ENCODE peak calls at places on chromosomes 11 and 22, in eight cellular contexts. A, D, P, B, Q, S, E and G are unnamed samples.
A peak's percentile ranks its signal among the peaks of the same experiment; 100 is the strongest.

GRCh38 chr22:28051787-28052356 is 132.8 kb upstream of the PITPNB start:
- DNase-seq in A (peak; percentile 77), D (no peak), P (peak; percentile 78), B (peak; percentile 31), Q (peak; percentile 72), S (peak; percentile 61), E (peak; percentile 72), G (peak; percentile 66)

GRCh38 chr11:65716774-65717405 is 3.7 kb downstream of the RNASEH2C start:
- DNase-seq in A (no peak), D (peak; percentile 74), P (no peak), B (no peak), Q (no peak), S (no peak), E (no peak), G (no peak)

GRCh38 chr11:2761131-2762030 is 61.6 kb upstream of the KCNQ1OT1 start:
- DNase-seq in A (no peak), D (peak; percentile 56), P (peak; percentile 8), B (peak; percentile 12), Q (peak; percentile 18), S (no peak), E (peak; percentile 0), G (no peak)

GRCh38 chr11:32088117-32088941 is 2.5 kb upstream of the RCN1 start:
- DNase-seq in A (peak; percentile 39), D (no peak), P (peak; percentile 52), B (no peak), Q (peak; percentile 61), S (peak; percentile 91), E (peak; percentile 73), G (peak; percentile 89)

GRCh38 chr11:69915501-69916250 is 96.5 kb upstream of the FGF3 start:
- DNase-seq in A (peak; percentile 85), D (peak; percentile 92), P (peak; percentile 88), B (peak; percentile 34), Q (peak; percentile 93), S (peak; percentile 76), E (peak; percentile 80), G (peak; percentile 52)

GRCh38 chr11:115338476-115338875 is 165.7 kb downstream of the CADM1 start:
- DNase-seq in A (no peak), D (no peak), P (no peak), B (no peak), Q (no peak), S (no peak), E (no peak), G (no peak)

GRCh38 chr22:22248878-22249277 is 4.3 kb downstream of the VPREB1 start:
- DNase-seq in A (no peak), D (no peak), P (no peak), B (peak; percentile 56), Q (no peak), S (no peak), E (no peak), G (no peak)

GRCh38 chr11:104830080-104830479 is 68.2 kb downstream of the CASP12 start:
- DNase-seq in A (no peak), D (no peak), P (no peak), B (no peak), Q (no peak), S (peak; percentile 72), E (no peak), G (peak; percentile 43)

DNA sequence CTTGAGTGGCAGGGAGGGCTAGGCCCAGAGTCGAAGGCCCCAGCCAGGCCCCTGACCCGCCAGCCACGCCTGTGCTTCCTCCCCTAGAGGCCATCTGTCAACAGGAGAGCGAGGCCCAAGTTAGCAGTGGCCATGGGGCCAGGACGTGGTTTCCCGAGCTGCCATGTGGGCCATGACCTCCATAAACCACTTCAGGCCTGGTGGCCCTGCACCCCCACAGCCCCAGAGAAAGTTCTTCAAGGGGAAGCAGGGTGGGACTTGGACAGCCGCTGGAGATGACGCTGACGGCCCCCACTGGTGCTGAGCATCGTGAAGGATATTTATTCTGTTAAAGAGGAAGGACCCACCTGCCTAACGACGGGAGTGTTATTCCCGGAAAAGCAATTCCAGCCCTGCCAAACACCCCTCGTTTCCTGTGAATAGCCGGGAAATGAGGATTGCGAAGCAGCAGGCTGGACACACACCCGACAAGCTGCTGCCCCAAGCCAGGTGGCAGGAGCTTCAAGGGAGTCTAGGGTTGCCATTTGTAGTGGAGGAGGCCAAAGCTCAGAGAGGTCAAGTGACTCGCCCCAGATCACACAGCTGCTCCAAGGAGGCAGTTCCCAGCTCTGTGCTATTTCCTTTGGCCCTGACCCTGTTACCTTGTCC is 12.8 kb downstream of the PRR5 start:
- DNase-seq in A (peak; percentile 67), D (no peak), P (no peak), B (no peak), Q (no peak), S (no peak), E (peak; percentile 24), G (peak; percentile 48)
- TF ChIP-seq POLR2A in A (no peak), D (no peak), P (no peak), B (no peak), Q (no peak), S (no peak), E (no peak), G (no peak)

GRCh38 chr22:40582063-40582462 is 54.5 kb downstream of the MRTFA start:
- DNase-seq in A (no peak), D (no peak), P (no peak), B (no peak), Q (no peak), S (no peak), E (no peak), G (no peak)
- TF ChIP-seq CTCF in A (no peak), D (no peak), P (no peak), B (no peak), Q (no peak), S (no peak), E (no peak), G (no peak)

GRCh38 chr11:36377759-36378553 is 81.9 kb downstream of the PRR5L start:
- DNase-seq in A (no peak), D (no peak), P (no peak), B (no peak), Q (no peak), S (no peak), E (no peak), G (no peak)

GRCh38 chr11:36376315-36376887 is 80.3 kb downstream of the PRR5L start:
- DNase-seq in A (no peak), D (no peak), P (peak; percentile 18), B (no peak), Q (peak; percentile 67), S (peak; percentile 18), E (no peak), G (peak; percentile 25)

GRCh38 chr11:36374726-36375125 is 78.6 kb downstream of the PRR5L start:
- DNase-seq in A (no peak), D (no peak), P (no peak), B (no peak), Q (no peak), S (no peak), E (no peak), G (no peak)

GRCh38 chr11:36375348-36376314 is 79.5 kb downstream of the PRR5L start:
- DNase-seq in A (no peak), D (no peak), P (no peak), B (no peak), Q (no peak), S (no peak), E (no peak), G (peak; percentile 25)

DNA sequence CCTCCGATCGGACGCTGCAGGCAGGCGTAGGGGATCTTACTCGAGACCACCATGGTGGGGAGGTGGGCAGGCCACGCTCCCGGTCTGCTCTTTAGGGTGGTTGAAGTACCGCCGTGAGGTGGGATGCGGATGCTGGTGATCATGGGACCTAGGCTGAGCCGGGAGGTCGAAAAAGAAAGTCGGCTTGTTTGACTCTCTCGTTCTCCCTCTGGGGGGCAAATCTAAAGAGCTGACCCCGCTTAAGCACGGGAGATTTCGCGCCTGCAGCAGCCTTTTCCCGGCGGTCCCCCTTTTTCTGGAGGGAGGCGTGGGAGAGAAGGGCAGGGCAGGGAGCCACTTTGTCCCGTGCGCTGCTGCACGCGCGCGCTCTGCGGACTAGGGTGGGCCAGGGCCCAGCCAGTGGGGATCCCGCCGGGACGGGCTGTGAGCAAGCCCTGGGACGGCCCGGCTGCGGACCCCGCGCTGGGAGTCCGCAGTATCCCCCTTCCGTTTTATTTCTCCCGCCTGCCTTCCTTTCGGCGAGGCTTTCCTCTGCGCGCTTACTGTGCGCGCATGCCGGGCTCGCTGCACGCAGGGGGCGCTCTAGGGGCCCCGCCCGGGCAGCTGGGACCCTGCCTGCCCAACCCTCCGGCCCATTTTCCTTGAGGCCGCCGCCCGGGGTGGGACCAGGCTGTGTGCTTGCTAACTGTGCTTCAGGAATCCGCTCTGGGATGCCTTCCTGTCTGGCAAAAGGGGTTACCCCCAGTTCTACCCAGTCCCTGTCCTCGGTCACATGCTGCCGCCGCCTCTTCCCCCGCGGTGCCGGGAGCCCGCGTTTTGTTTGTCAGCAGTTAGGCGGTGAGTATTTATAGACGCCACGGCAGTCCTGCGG is 81.0 kb downstream of the PRR5L start:
- DNase-seq in A (no peak), D (peak; percentile 88), P (peak; percentile 19), B (peak; percentile 45), Q (peak; percentile 70), S (peak; percentile 28), E (no peak), G (peak; percentile 35)
- TF ChIP-seq POLR2A in A (no peak), D (no peak), P (no peak), B (no peak), Q (no peak), S (peak; percentile 67), E (no peak), G (no peak)

GRCh38 chr11:102518296-102519094 is 12.1 kb downstream of the MMP7 start:
- DNase-seq in A (no peak), D (no peak), P (no peak), B (no peak), Q (no peak), S (no peak), E (no peak), G (no peak)
- TF ChIP-seq CTCF in A (no peak), D (no peak), P (no peak), B (no peak), Q (no peak), S (peak; percentile 5), E (no peak), G (no peak)

DNA sequence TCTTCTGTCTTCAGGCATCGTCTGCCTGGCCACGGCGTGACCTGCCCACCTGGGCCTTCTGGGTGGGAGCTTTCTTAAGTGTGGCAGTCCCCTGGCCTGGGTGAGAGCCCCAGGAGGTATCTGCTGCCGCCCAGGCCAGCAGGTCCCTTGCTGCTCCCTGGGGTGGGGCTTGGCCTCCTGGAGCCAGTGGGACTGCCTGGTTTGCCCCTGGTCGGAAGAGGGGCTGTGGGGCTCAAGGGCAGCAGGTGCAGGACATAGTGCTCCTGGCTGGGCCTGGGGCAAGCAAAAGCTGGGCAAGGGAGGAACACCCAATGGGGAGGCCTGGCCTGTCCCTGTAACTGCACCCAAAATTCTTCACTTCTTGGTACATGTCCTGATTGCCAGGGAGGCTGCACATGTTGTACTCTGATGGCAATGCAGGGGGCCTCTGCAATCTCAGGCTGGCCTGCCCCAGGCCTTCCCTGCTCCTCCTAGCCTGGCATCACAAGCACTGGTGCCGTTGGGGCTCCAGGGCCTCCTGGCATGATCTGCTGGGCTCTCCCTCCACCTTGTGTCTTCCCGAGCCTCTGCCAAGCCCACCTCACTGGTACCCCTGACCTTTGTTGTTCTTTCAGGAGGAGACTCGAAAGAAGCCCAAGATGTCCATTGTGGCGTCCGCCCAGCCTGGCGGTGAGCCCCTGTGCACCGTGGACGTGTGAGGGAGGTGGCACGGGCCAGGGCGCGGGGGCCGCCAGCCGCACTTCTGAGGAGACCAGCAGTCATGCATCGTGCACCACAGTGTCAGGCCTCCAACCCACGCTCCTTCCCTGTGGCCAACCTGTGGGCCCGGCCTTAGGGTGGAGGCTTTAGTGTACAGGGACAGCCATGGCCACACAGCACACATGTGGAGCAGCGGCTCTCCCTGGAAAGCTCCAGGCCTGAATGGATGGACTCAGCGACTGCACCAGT is 6.2 kb upstream of the RANBP1 start:
- DNase-seq in A (no peak), D (no peak), P (no peak), B (no peak), Q (peak; percentile 19), S (no peak), E (no peak), G (no peak)
- TF ChIP-seq POLR2A in A (no peak), D (no peak), P (no peak), B (no peak), Q (no peak), S (no peak), E (no peak), G (no peak)